ENCODE peak calls at places on chromosomes 5 and 9, in ten cellular contexts. D is adrenal gland; K is mammary epithelial cell; Z is Caco-2; G is CD4-positive, alpha-beta memory T cell; T is psoas muscle; R is transverse colon; O is breast epithelium; L is colonic mucosa; Q is keratinocyte. U is an unnamed sample.
A peak's percentile ranks its signal among the peaks of the same experiment; 100 is the strongest.

GRCh38 chr5:95863383-95863757 is 40.8 kb upstream of the GLRX start:
- DNase-seq in D (peak; percentile 42), K (no peak), Z (no peak), G (no peak), T (no peak), R (no peak), O (no peak), L (peak; percentile 28), Q (no peak), U (peak; percentile 53)

GRCh38 chr5:40386293-40386692 is 293.4 kb upstream of the PTGER4 start:
- DNase-seq in D (no peak), K (peak; percentile 26), Z (no peak), G (peak; percentile 58), T (no peak), R (no peak), O (no peak), L (no peak), Q (no peak), U (no peak)

GRCh38 chr9:125141251-125141650 is 2.1 kb downstream of the SCAI start:
- DNase-seq in D (no peak), K (no peak), Z (no peak), G (no peak), T (no peak), R (no peak), O (no peak), L (no peak), Q (no peak), U (no peak)

GRCh38 chr5:176769911-176770310 is 40.4 kb upstream of the UNC5A start:
- DNase-seq in D (no peak), K (no peak), Z (no peak), G (no peak), T (no peak), R (no peak), O (no peak), L (peak; percentile 2), Q (no peak), U (no peak)

GRCh38 chr9:121958530-121958929 is 134.6 kb downstream of the TTLL11 start:
- DNase-seq in D (no peak), K (peak; percentile 65), Z (no peak), G (no peak), T (no peak), R (no peak), O (no peak), L (no peak), Q (no peak), U (no peak)

GRCh38 chr9:123058834-123059233 is 25.4 kb downstream of the GPR21 start:
- DNase-seq in D (no peak), K (peak; percentile 10), Z (no peak), G (no peak), T (no peak), R (no peak), O (no peak), L (no peak), Q (no peak), U (no peak)

GRCh38 chr5:28400076-28400475 is 1361.7 kb upstream of the CDH9 start:
- DNase-seq in D (no peak), K (no peak), Z (no peak), G (no peak), T (no peak), R (no peak), O (no peak), L (no peak), Q (no peak), U (no peak)

GRCh38 chr5:142866563-142867275 is 96.5 kb downstream of the ARHGAP26 start:
- DNase-seq in D (peak; percentile 49), K (peak; percentile 65), Z (peak; percentile 66), G (peak; percentile 55), T (no peak), R (no peak), O (no peak), L (peak; percentile 75), Q (no peak), U (no peak)

GRCh38 chr5:175383350-175383749 is 60.6 kb downstream of the DRD1 start:
- DNase-seq in D (no peak), K (no peak), Z (no peak), G (no peak), T (no peak), R (no peak), O (no peak), L (peak; percentile 33), Q (no peak), U (no peak)

GRCh38 chr9:132268725-132269352 is 85.9 kb downstream of the SETX start:
- DNase-seq in D (peak; percentile 82), K (no peak), Z (peak; percentile 67), G (peak; percentile 59), T (peak; percentile 72), R (peak; percentile 65), O (peak; percentile 38), L (peak; percentile 51), Q (no peak), U (no peak)

GRCh38 chr5:167633931-167634341 is 657.5 kb upstream of the WWC1 start:
- DNase-seq in D (no peak), K (peak; percentile 70), Z (no peak), G (no peak), T (no peak), R (no peak), O (no peak), L (no peak), Q (peak; percentile 41), U (no peak)

GRCh38 chr9:13268469-13268868 is 11.0 kb downstream of the MPDZ start:
- DNase-seq in D (no peak), K (no peak), Z (no peak), G (no peak), T (no peak), R (no peak), O (no peak), L (no peak), Q (no peak), U (no peak)

GRCh38 chr5:114969482-114969881 is 200.2 kb downstream of the TRIM36 start:
- DNase-seq in D (no peak), K (no peak), Z (no peak), G (no peak), T (no peak), R (no peak), O (no peak), L (no peak), Q (no peak), U (no peak)

GRCh38 chr9:132439153-132439552 is 29.1 kb downstream of the CFAP77 start:
- DNase-seq in D (no peak), K (peak; percentile 45), Z (no peak), G (no peak), T (no peak), R (no peak), O (no peak), L (no peak), Q (no peak), U (no peak)

GRCh38 chr9:23938908-23939307 is 112.9 kb upstream of the ELAVL2 start:
- DNase-seq in D (no peak), K (no peak), Z (no peak), G (no peak), T (no peak), R (no peak), O (no peak), L (no peak), Q (no peak), U (no peak)
- H3K9me3 ChIP-seq in D (no peaks in the 10 kb centered on the region), K (peaks cover 3% of the 10 kb centered on the region), Z (no peaks in the 10 kb centered on the region), G (no peaks in the 10 kb centered on the region), T (peaks cover 11% of the 10 kb centered on the region), R (peaks cover 7% of the 10 kb centered on the region), O (peaks cover 13% of the 10 kb centered on the region), L (no peaks in the 10 kb centered on the region), Q (no peaks in the 10 kb centered on the region), U (no peaks in the 10 kb centered on the region)

DNA sequence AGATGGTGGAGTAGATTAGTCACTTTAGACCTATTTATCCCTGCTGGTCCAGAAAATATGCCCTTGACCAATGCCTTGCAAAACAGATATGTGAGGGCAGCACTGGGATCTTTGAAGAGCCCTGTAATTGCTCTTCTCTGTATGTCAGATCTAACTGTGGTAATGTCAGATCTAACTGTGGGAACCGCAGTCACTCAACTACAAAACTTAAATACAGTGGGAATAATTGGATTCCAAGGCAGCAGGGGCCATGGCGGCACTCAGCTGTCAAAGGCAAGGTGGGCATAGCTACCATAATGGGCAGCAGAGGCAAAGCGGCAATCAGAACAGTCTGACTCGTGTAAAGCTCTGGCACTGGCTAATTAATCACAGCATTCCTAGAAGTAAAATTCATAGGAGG is 46.2 kb downstream of the MTAP start:
- DNase-seq in D (no peak), K (no peak), Z (no peak), G (no peak), T (no peak), R (no peak), O (no peak), L (no peak), Q (no peak), U (no peak)
- H3K9me3 ChIP-seq in D (no peaks in the 10 kb centered on the region), K (peaks cover 3% of the 10 kb centered on the region), Z (no peaks in the 10 kb centered on the region), G (no peaks in the 10 kb centered on the region), T (peaks cover 8% of the 10 kb centered on the region), R (peaks cover 3% of the 10 kb centered on the region), O (peaks cover 21% of the 10 kb centered on the region), L (no peaks in the 10 kb centered on the region), Q (no peaks in the 10 kb centered on the region), U (no peaks in the 10 kb centered on the region)

GRCh38 chr5:107439832-107440231 is 230.9 kb downstream of the EFNA5 start:
- DNase-seq in D (no peak), K (no peak), Z (no peak), G (no peak), T (no peak), R (no peak), O (no peak), L (no peak), Q (no peak), U (no peak)
- H3K9me3 ChIP-seq in D (no peaks in the 10 kb centered on the region), K (peaks cover 6% of the 10 kb centered on the region), Z (no peaks in the 10 kb centered on the region), G (no peaks in the 10 kb centered on the region), T (no peaks in the 10 kb centered on the region), R (no peaks in the 10 kb centered on the region), O (peaks cover 8% of the 10 kb centered on the region), L (no peaks in the 10 kb centered on the region), Q (peaks cover 3% of the 10 kb centered on the region), U (no peaks in the 10 kb centered on the region)

GRCh38 chr9:40913096-40913719 is 215.3 kb downstream of the FOXD4L6 start:
- DNase-seq in D (no peak), K (no peak), Z (no peak), G (no peak), T (no peak), R (no peak), O (no peak), L (no peak), Q (no peak), U (no peak)
- H3K9me3 ChIP-seq in D (peaks cover 54% of the 10 kb centered on the region), K (peaks cover 5% of the 10 kb centered on the region), Z (no peaks in the 10 kb centered on the region), G (peaks cover 72% of the 10 kb centered on the region), T (peaks cover 84% of the 10 kb centered on the region), R (peaks cover 90% of the 10 kb centered on the region), O (peaks cover 90% of the 10 kb centered on the region), L (peaks cover 21% of the 10 kb centered on the region), Q (peaks cover 13% of the 10 kb centered on the region), U (peaks cover 14% of the 10 kb centered on the region)

GRCh38 chr5:55429707-55430253 is 105.0 kb downstream of the PLPP1 start:
- DNase-seq in D (no peak), K (no peak), Z (no peak), G (no peak), T (no peak), R (peak; percentile 87), O (no peak), L (peak; percentile 92), Q (no peak), U (peak; percentile 71)
- H3K9me3 ChIP-seq in D (no peaks in the 10 kb centered on the region), K (no peaks in the 10 kb centered on the region), Z (peaks cover 7% of the 10 kb centered on the region), G (no peaks in the 10 kb centered on the region), T (no peaks in the 10 kb centered on the region), R (no peaks in the 10 kb centered on the region), O (no peaks in the 10 kb centered on the region), L (no peaks in the 10 kb centered on the region), Q (no peaks in the 10 kb centered on the region), U (no peaks in the 10 kb centered on the region)

GRCh38 chr9:137728444-137729311 is 109.9 kb downstream of the EHMT1 start:
- DNase-seq in D (no peak), K (no peak), Z (no peak), G (no peak), T (no peak), R (no peak), O (no peak), L (no peak), Q (no peak), U (no peak)
- H3K9me3 ChIP-seq in D (no peaks in the 10 kb centered on the region), K (no peaks in the 10 kb centered on the region), Z (no peaks in the 10 kb centered on the region), G (no peaks in the 10 kb centered on the region), T (peaks cover under 1% of the 10 kb centered on the region), R (no peaks in the 10 kb centered on the region), O (no peaks in the 10 kb centered on the region), L (no peaks in the 10 kb centered on the region), Q (no peaks in the 10 kb centered on the region), U (no peaks in the 10 kb centered on the region)

GRCh38 chr5:159908201-159908940 is 7.9 kb upstream of the ADRA1B start:
- DNase-seq in D (no peak), K (no peak), Z (no peak), G (no peak), T (no peak), R (no peak), O (no peak), L (no peak), Q (no peak), U (no peak)
- H3K9me3 ChIP-seq in D (no peaks in the 10 kb centered on the region), K (no peaks in the 10 kb centered on the region), Z (no peaks in the 10 kb centered on the region), G (no peaks in the 10 kb centered on the region), T (no peaks in the 10 kb centered on the region), R (no peaks in the 10 kb centered on the region), O (no peaks in the 10 kb centered on the region), L (no peaks in the 10 kb centered on the region), Q (no peaks in the 10 kb centered on the region), U (no peaks in the 10 kb centered on the region)

U was measured in pancreas.